ENCODE peak calls at places on chromosomes 13 and 19, in seven cellular contexts. D, C, F, O, H, M and J are unnamed samples.

GRCh38 chr13:40394304-40394983 is 272.0 kb downstream of the FOXO1 start:
- DNase-seq in H (no peak), M (no peak), O (no peak), D (no peak), F (no peak), C (peak; percentile 54), J (no peak)

GRCh38 chr19:800360-801029 is 3.2 kb downstream of the PTBP1 start:
- DNase-seq in M (no peak), F (no peak), C (peak; percentile 43), D (no peak), H (no peak), O (no peak), J (no peak)

GRCh38 chr13:28423010-28423409 is 71.9 kb downstream of the FLT1 start:
- DNase-seq in M (no peak), C (no peak), F (no peak), O (no peak), H (no peak), D (peak; percentile 47), J (peak; percentile 3)

GRCh38 chr19:5356918-5357317 is 16.3 kb upstream of the PTPRS start:
- DNase-seq in M (no peak), F (no peak), H (no peak), O (no peak), D (no peak), C (no peak), J (no peak)

GRCh38 chr13:62482351-62482750 is 1066.7 kb upstream of the PCDH20 start:
- DNase-seq in O (no peak), D (no peak), M (no peak), C (peak; percentile 4), H (peak; percentile 34), F (no peak), J (no peak)

GRCh38 chr19:46813570-46814358 is 25.4 kb upstream of the SLC1A5 start:
- DNase-seq in H (peak; percentile 86), D (peak; percentile 85), O (no peak), C (peak; percentile 48), F (no peak), M (no peak), J (no peak)

GRCh38 chr19:57406516-57407123 is 4.3 kb upstream of the ZNF17 start:
- DNase-seq in C (peak; percentile 51), F (peak; percentile 55), O (peak; percentile 71), H (no peak), D (peak; percentile 47), M (peak; percentile 62), J (peak; percentile 63)

GRCh38 chr13:75480691-75481175 is 1.2 kb downstream of the TBC1D4 start:
- DNase-seq in O (no peak), M (no peak), F (no peak), H (peak; percentile 69), D (peak; percentile 77), C (peak; percentile 74), J (no peak)

GRCh38 chr19:11204943-11205349 is 7.6 kb upstream of the KANK2 start:
- DNase-seq in H (no peak), O (no peak), M (no peak), C (no peak), D (no peak), F (no peak), J (no peak)

GRCh38 chr13:73341748-73342147 is 282.9 kb downstream of the KLF5 start:
- DNase-seq in O (no peak), F (no peak), H (no peak), M (no peak), D (no peak), C (peak; percentile 60), J (no peak)

GRCh38 chr19:40576181-40576584 is 490 bp upstream of the SHKBP1 start:
- DNase-seq in F (no peak), C (no peak), O (no peak), H (no peak), D (no peak), M (no peak), J (no peak)

GRCh38 chr13:77430377-77430951 is 103.6 kb upstream of the MYCBP2 start:
- DNase-seq in F (no peak), O (no peak), M (no peak), C (no peak), H (no peak), D (no peak), J (no peak)